ENCODE peak calls at places on chromosomes 11 and 22, in eight cellular contexts. B, L, U, Q, Y, K, Z and P are unnamed samples.

GRCh38 chr11:35274909-35275807 is 136.2 kb downstream of the CD44 start:
- DNase-seq in B (peak), L (peak), U (no peak), Q (no peak), Y (no peak), K (no peak), Z (peak), P (peak)

GRCh38 chr11:40292636-40293585 is 1166.5 kb downstream of the LRRC4C start:
- DNase-seq in B (no peak), L (no peak), U (no peak), Q (peak), Y (no peak), K (no peak), Z (no peak), P (no peak)

GRCh38 chr11:22809893-22810292 is 19.7 kb downstream of the SVIP start:
- DNase-seq in B (no peak), L (no peak), U (no peak), Q (no peak), Y (no peak), K (no peak), Z (no peak), P (no peak)

GRCh38 chr11:95084509-95084908 is 5.1 kb upstream of the ENDOD1 start:
- DNase-seq in B (no peak), L (no peak), U (no peak), Q (peak), Y (no peak), K (peak), Z (no peak), P (no peak)

GRCh38 chr22:46908641-46909107 is 146.2 kb downstream of the TBC1D22A start:
- DNase-seq in B (no peak), L (no peak), U (peak), Q (no peak), Y (no peak), K (no peak), Z (no peak), P (no peak)

GRCh38 chr22:23518381-23519187 is 61.5 kb downstream of the IGLL1 start:
- DNase-seq in B (no peak), L (no peak), U (no peak), Q (no peak), Y (no peak), K (no peak), Z (no peak), P (no peak)

GRCh38 chr11:1131033-1131911 is 26.5 kb upstream of the MUC5AC start:
- DNase-seq in B (no peak), L (no peak), U (peak), Q (no peak), Y (peak), K (no peak), Z (no peak), P (no peak)

GRCh38 chr22:36010913-36011312 is 17.7 kb downstream of the RBFOX2 start:
- DNase-seq in B (no peak), L (no peak), U (no peak), Q (no peak), Y (no peak), K (no peak), Z (peak), P (peak)

GRCh38 chr22:29202231-29203192 is 3.2 kb upstream of the EMID1 start:
- DNase-seq in B (no peak), L (peak), U (peak), Q (peak), Y (no peak), K (peak), Z (peak), P (peak)

GRCh38 chr11:48129697-48130395 is 86.8 kb upstream of the OR4B1 start:
- DNase-seq in B (no peak), L (peak), U (no peak), Q (no peak), Y (no peak), K (no peak), Z (no peak), P (no peak)

GRCh38 chr11:31769241-31769640 is 41.9 kb downstream of the PAX6 start:
- DNase-seq in B (no peak), L (no peak), U (no peak), Q (no peak), Y (no peak), K (no peak), Z (no peak), P (no peak)

GRCh38 chr11:64810891-64811272 is 531 bp upstream of the MEN1 start:
- DNase-seq in B (no peak), L (peak), U (peak), Q (no peak), Y (no peak), K (no peak), Z (no peak), P (no peak)

GRCh38 chr11:67561971-67562560 is 21.5 kb upstream of the GSTP1 start:
- DNase-seq in B (no peak), L (no peak), U (no peak), Q (no peak), Y (no peak), K (no peak), Z (no peak), P (no peak)

GRCh38 chr11:68471360-68472340 is 11.1 kb downstream of the PPP6R3 start:
- DNase-seq in B (no peak), L (no peak), U (peak), Q (no peak), Y (no peak), K (peak), Z (peak), P (no peak)

GRCh38 chr22:45742866-45743450 is 71.3 kb downstream of the ATXN10 start:
- DNase-seq in B (peak), L (peak), U (no peak), Q (no peak), Y (no peak), K (no peak), Z (peak), P (peak)

GRCh38 chr11:84012171-84012826 is 726.1 kb upstream of the CCDC90B start:
- DNase-seq in B (no peak), L (no peak), U (no peak), Q (no peak), Y (no peak), K (no peak), Z (no peak), P (no peak)